ENCODE peak calls at places on chromosome 5, in ten cellular contexts. One of them, this sample, is unnamed.

GRCh38 chr5:6291961-6292360 is 86.4 kb downstream of the MED10 start:
- DNase-seq in Peyer's patch: no peak
- DNase-seq in IMR-90: no peak
- DNase-seq in esophagus squamous epithelium: no peak
- DNase-seq in gastrocnemius medialis: no peak
- DNase-seq in heart left ventricle: no peak
- DNase-seq in NB4: peak; percentile 31
- DNase-seq in sigmoid colon: no peak
- DNase-seq in stomach: no peak
- DNase-seq in breast epithelium: no peak
- DNase-seq in this sample: no peak

GRCh38 chr5:168408561-168409321 is 77.5 kb upstream of the RARS1 start:
- DNase-seq in Peyer's patch: no peak
- DNase-seq in IMR-90: peak; percentile 56
- DNase-seq in esophagus squamous epithelium: no peak
- DNase-seq in gastrocnemius medialis: no peak
- DNase-seq in heart left ventricle: no peak
- DNase-seq in NB4: no peak
- DNase-seq in sigmoid colon: no peak
- DNase-seq in stomach: no peak
- DNase-seq in breast epithelium: no peak
- DNase-seq in this sample: no peak

GRCh38 chr5:167763772-167764171 is 527.7 kb upstream of the WWC1 start:
- DNase-seq in Peyer's patch: no peak
- DNase-seq in IMR-90: peak; percentile 38
- DNase-seq in esophagus squamous epithelium: no peak
- DNase-seq in gastrocnemius medialis: no peak
- DNase-seq in heart left ventricle: no peak
- DNase-seq in NB4: no peak
- DNase-seq in sigmoid colon: no peak
- DNase-seq in stomach: no peak
- DNase-seq in breast epithelium: no peak
- DNase-seq in this sample: no peak

GRCh38 chr5:33743089-33743488 is 148.7 kb downstream of the ADAMTS12 start:
- DNase-seq in Peyer's patch: no peak
- DNase-seq in IMR-90: no peak
- DNase-seq in esophagus squamous epithelium: no peak
- DNase-seq in gastrocnemius medialis: no peak
- DNase-seq in heart left ventricle: no peak
- DNase-seq in NB4: no peak
- DNase-seq in sigmoid colon: no peak
- DNase-seq in stomach: no peak
- DNase-seq in breast epithelium: no peak
- DNase-seq in this sample: no peak

GRCh38 chr5:33167541-33167940 is 273.2 kb upstream of the TARS1 start:
- DNase-seq in Peyer's patch: no peak
- DNase-seq in IMR-90: no peak
- DNase-seq in esophagus squamous epithelium: no peak
- DNase-seq in gastrocnemius medialis: no peak
- DNase-seq in heart left ventricle: no peak
- DNase-seq in NB4: no peak
- DNase-seq in sigmoid colon: no peak
- DNase-seq in stomach: no peak
- DNase-seq in breast epithelium: no peak
- DNase-seq in this sample: no peak

GRCh38 chr5:386432-387341 is 56.3 kb upstream of the EXOC3 start:
- DNase-seq in Peyer's patch: peak; percentile 8
- DNase-seq in IMR-90: peak; percentile 76
- DNase-seq in esophagus squamous epithelium: no peak
- DNase-seq in gastrocnemius medialis: no peak
- DNase-seq in heart left ventricle: peak; percentile 47
- DNase-seq in NB4: peak; percentile 17
- DNase-seq in sigmoid colon: peak; percentile 34
- DNase-seq in stomach: no peak
- DNase-seq in breast epithelium: peak; percentile 18
- DNase-seq in this sample: peak; percentile 62

GRCh38 chr5:9125852-9126251 is 420.0 kb downstream of the SEMA5A start:
- DNase-seq in Peyer's patch: no peak
- DNase-seq in IMR-90: no peak
- DNase-seq in esophagus squamous epithelium: no peak
- DNase-seq in gastrocnemius medialis: no peak
- DNase-seq in heart left ventricle: no peak
- DNase-seq in NB4: no peak
- DNase-seq in sigmoid colon: no peak
- DNase-seq in stomach: no peak
- DNase-seq in breast epithelium: no peak
- DNase-seq in this sample: no peak

GRCh38 chr5:76652809-76653414 is 29.7 kb upstream of the F2RL2 start:
- DNase-seq in Peyer's patch: no peak
- DNase-seq in IMR-90: no peak
- DNase-seq in esophagus squamous epithelium: no peak
- DNase-seq in gastrocnemius medialis: no peak
- DNase-seq in heart left ventricle: no peak
- DNase-seq in NB4: no peak
- DNase-seq in sigmoid colon: no peak
- DNase-seq in stomach: no peak
- DNase-seq in breast epithelium: no peak
- DNase-seq in this sample: no peak

GRCh38 chr5:169706758-169707450 is 69.8 kb downstream of the DOCK2 start:
- DNase-seq in Peyer's patch: no peak
- DNase-seq in IMR-90: peak; percentile 86
- DNase-seq in esophagus squamous epithelium: no peak
- DNase-seq in gastrocnemius medialis: no peak
- DNase-seq in heart left ventricle: no peak
- DNase-seq in NB4: no peak
- DNase-seq in sigmoid colon: no peak
- DNase-seq in stomach: no peak
- DNase-seq in breast epithelium: no peak
- DNase-seq in this sample: no peak

GRCh38 chr5:181221792-181222629 is 1.1 kb upstream of the TRIM41 start:
- DNase-seq in Peyer's patch: peak; percentile 98
- DNase-seq in IMR-90: peak; percentile 98
- DNase-seq in esophagus squamous epithelium: no peak
- DNase-seq in gastrocnemius medialis: peak; percentile 85
- DNase-seq in heart left ventricle: peak; percentile 94
- DNase-seq in NB4: peak; percentile 96
- DNase-seq in sigmoid colon: peak; percentile 97
- DNase-seq in stomach: peak; percentile 97
- DNase-seq in breast epithelium: peak; percentile 97
- DNase-seq in this sample: peak; percentile 97
- TF ChIP-seq POLR2A in Peyer's patch: no peak
- TF ChIP-seq POLR2A in IMR-90: peak; percentile 74
- TF ChIP-seq POLR2A in esophagus squamous epithelium: no peak
- TF ChIP-seq POLR2A in gastrocnemius medialis: no peak
- TF ChIP-seq POLR2A in heart left ventricle: no peak
- TF ChIP-seq POLR2A in NB4: peak; percentile 26
- TF ChIP-seq POLR2A in sigmoid colon: no peak
- TF ChIP-seq POLR2A in stomach: no peak
- TF ChIP-seq POLR2A in breast epithelium: no peak
- TF ChIP-seq POLR2A in this sample: no peak

DNA sequence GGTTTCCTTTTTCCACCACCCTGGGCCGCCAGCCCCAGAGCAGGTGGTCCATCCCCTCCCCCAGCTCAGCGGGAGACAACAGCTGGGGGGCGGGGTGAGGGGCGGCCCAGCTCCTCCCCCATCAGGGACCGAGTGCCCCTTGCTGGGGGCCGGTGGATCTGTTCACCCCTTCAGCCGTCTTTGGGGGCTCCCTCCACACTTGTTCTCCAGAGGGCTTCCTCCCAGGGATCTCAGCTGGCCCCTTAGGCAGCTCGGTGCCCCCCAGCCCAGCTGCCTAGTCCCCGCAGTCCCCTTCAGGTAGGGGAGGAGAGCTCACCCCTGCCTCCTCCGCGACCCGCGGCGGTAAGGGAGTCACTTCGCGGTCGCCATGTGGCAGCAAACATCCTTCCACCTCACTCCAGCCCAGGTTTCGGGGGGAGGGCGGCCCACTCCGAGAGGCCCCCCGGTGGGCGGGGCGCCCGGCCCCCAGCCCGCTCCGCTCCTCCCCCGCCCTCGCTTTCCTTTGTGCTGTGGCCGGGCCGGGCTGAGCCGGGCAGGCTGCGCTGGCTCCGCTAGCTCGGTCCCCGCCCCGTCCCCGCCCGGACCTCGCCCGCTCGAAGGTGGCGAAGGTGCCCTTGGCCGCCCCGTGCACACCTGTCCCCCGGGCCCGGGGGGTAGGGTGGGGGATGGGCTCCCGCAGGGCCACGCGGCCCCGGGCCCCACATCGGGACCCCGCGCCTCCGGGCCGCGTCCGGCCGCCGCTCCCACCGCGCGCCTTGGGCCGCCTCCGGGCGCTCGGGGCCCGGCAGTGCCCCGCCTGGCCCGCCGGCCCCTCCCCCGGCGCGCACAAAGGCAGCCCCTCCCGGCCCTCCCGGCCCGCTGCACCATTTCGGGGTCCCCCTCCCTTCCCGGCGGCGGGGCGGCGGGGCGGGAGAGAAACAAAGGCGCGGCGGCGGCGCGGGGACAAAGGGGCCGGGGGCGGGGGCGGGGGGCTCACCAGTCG is 683 bp downstream of the DBN1 start:
- DNase-seq in Peyer's patch: peak; percentile 41
- DNase-seq in IMR-90: no peak
- DNase-seq in esophagus squamous epithelium: no peak
- DNase-seq in gastrocnemius medialis: no peak
- DNase-seq in heart left ventricle: no peak
- DNase-seq in NB4: peak; percentile 81
- DNase-seq in sigmoid colon: peak; percentile 73
- DNase-seq in stomach: peak; percentile 52
- DNase-seq in breast epithelium: no peak
- DNase-seq in this sample: no peak
- TF ChIP-seq POLR2A in Peyer's patch: no peak
- TF ChIP-seq POLR2A in IMR-90: peak; percentile 51
- TF ChIP-seq POLR2A in esophagus squamous epithelium: peak; percentile 11
- TF ChIP-seq POLR2A in gastrocnemius medialis: no peak
- TF ChIP-seq POLR2A in heart left ventricle: no peak
- TF ChIP-seq POLR2A in NB4: peak; percentile 30
- TF ChIP-seq POLR2A in sigmoid colon: no peak
- TF ChIP-seq POLR2A in stomach: no peak
- TF ChIP-seq POLR2A in breast epithelium: no peak
- TF ChIP-seq POLR2A in this sample: no peak

DNA sequence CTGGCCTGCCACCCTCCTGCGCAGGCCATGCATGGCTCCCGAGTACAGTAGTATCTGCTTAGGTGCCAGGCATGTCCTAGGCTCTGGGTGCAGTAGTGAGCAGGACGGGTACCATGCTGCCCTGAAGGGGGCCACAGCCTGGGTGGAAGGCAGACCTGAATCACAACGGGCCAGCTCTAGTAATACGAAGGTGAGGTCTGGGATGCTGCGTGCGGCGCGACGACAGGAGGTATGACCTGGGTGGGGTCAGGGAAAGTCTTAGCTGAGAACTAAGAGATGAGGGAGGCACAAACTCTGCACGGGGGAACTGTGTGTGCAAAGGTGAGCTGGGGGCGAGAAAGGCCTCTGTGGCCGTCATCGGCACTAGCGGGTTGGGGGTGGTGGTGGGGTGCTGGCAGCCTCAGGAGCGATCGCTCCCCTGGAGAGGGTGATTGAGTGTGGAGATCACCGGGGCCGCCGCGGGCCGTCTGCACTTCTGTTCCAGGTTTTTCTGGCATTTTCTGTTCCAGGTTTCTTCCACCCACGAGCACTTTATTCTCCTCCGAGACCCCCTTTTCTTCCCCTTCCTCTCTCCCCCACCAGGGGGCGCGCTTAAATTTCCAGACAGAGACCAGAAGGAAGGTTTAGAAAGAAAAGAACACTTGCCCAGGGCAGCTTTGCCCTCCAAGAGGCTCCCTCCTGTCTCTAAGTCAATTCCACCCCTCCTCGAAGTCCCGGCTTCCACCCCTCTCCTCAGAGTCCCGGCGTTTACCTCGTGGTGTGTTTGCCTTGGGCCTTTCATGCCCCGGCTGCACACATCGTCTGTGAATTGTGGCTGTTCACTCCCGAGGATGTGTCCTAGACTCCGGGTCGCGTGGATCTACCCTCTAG is 15.1 kb downstream of the PDLIM4 start:
- DNase-seq in Peyer's patch: peak; percentile 50
- DNase-seq in IMR-90: peak; percentile 39
- DNase-seq in esophagus squamous epithelium: no peak
- DNase-seq in gastrocnemius medialis: no peak
- DNase-seq in heart left ventricle: peak; percentile 76
- DNase-seq in NB4: peak; percentile 74
- DNase-seq in sigmoid colon: peak; percentile 79
- DNase-seq in stomach: peak; percentile 69
- DNase-seq in breast epithelium: no peak
- DNase-seq in this sample: peak; percentile 86
- TF ChIP-seq POLR2A in Peyer's patch: no peak
- TF ChIP-seq POLR2A in IMR-90: no peak
- TF ChIP-seq POLR2A in esophagus squamous epithelium: no peak
- TF ChIP-seq POLR2A in gastrocnemius medialis: no peak
- TF ChIP-seq POLR2A in heart left ventricle: no peak
- TF ChIP-seq POLR2A in NB4: no peak
- TF ChIP-seq POLR2A in sigmoid colon: no peak
- TF ChIP-seq POLR2A in stomach: no peak
- TF ChIP-seq POLR2A in breast epithelium: no peak
- TF ChIP-seq POLR2A in this sample: no peak

DNA sequence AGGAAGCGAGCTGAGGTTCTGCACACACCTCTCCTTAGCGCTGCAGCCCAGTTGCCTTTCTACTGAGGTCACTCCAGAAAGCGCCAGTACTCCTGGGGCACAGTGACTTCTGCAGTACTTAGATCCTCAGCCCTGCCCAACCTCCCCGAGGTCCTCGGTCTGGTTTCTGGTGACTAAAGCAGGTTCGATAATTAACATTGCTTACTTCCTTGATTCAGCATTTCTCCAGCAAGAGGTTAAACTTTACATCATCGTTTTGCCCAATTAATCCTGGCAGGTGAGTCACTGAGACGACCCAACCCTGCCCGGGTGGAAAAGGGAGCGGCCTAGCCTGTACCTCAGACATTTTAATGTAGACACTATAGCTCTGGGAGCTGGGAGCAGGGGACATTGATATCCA is 77.6 kb downstream of the PLAC8L1 start:
- DNase-seq in Peyer's patch: no peak
- DNase-seq in IMR-90: no peak
- DNase-seq in esophagus squamous epithelium: no peak
- DNase-seq in gastrocnemius medialis: no peak
- DNase-seq in heart left ventricle: no peak
- DNase-seq in NB4: no peak
- DNase-seq in sigmoid colon: no peak
- DNase-seq in stomach: peak; percentile 71
- DNase-seq in breast epithelium: no peak
- DNase-seq in this sample: no peak
- TF ChIP-seq POLR2A in Peyer's patch: peak; percentile 31
- TF ChIP-seq POLR2A in IMR-90: no peak
- TF ChIP-seq POLR2A in esophagus squamous epithelium: no peak
- TF ChIP-seq POLR2A in gastrocnemius medialis: no peak
- TF ChIP-seq POLR2A in heart left ventricle: no peak
- TF ChIP-seq POLR2A in NB4: no peak
- TF ChIP-seq POLR2A in sigmoid colon: no peak
- TF ChIP-seq POLR2A in stomach: no peak
- TF ChIP-seq POLR2A in breast epithelium: no peak
- TF ChIP-seq POLR2A in this sample: no peak